ENCODE peak calls at places on chromosomes 4 and X, in ten cellular contexts. W is mucosa of descending colon, P is fibroblast of the aortic adventitia, M is right lobe of liver, Z is DND-41, D is ascending aorta, Y is upper lobe of right lung, F is heart left ventricle, E is left ventricle myocardium inferior, K is IMR-90. X is an unnamed sample.

GRCh38 chr4:157803441-157804168 is 369.2 kb downstream of the GASK1B start:
- DNase-seq in F (no peak), D (no peak), Z (no peak), Y (no peak), P (no peak), K (no peak), W (no peak), E (no peak), M (no peak), X (no peak)

GRCh38 chrX:30513284-30513683 is 64.3 kb downstream of the TASL start:
- DNase-seq in F (no peak), P (peak; percentile 23), D (no peak), E (no peak), Y (no peak), W (no peak), M (no peak), K (no peak), Z (no peak), X (peak; percentile 7)

GRCh38 chr4:40192286-40193017 is 4.4 kb upstream of the RHOH start:
- DNase-seq in M (no peak), Y (no peak), F (no peak), W (no peak), Z (peak; percentile 53), E (no peak), D (no peak), P (no peak), K (no peak), X (no peak)

GRCh38 chrX:107429090-107429489 is 20.4 kb upstream of the FRMPD3 start:
- DNase-seq in Y (peak; percentile 64), K (peak; percentile 3), F (no peak), Z (peak; percentile 12), E (no peak), D (no peak), W (no peak), P (peak; percentile 28), M (peak; percentile 46), X (no peak)

GRCh38 chr4:6472008-6472386 is 417 bp downstream of the PPP2R2C start:
- DNase-seq in M (peak; percentile 34), P (no peak), W (no peak), F (no peak), E (no peak), D (peak; percentile 43), Y (no peak), Z (no peak), K (no peak), X (no peak)

GRCh38 chr4:4758708-4759107 is 100.8 kb upstream of the MSX1 start:
- DNase-seq in K (no peak), Z (no peak), Y (no peak), F (no peak), W (no peak), P (no peak), M (no peak), D (no peak), E (no peak), X (no peak)

GRCh38 chrX:118418811-118419251 is 72.9 kb downstream of the WDR44 start:
- DNase-seq in D (no peak), W (peak; percentile 23), Z (no peak), K (no peak), M (peak; percentile 46), E (no peak), F (no peak), Y (no peak), P (no peak), X (no peak)

GRCh38 chrX:120309873-120310730 is 1.2 kb downstream of the TMEM255A start:
- DNase-seq in M (no peak), W (peak; percentile 25), E (no peak), Z (no peak), K (no peak), P (peak; percentile 16), F (peak; percentile 18), D (no peak), Y (no peak), X (no peak)

GRCh38 chr4:33160126-33160525 is 2440.0 kb downstream of the PCDH7 start:
- DNase-seq in Y (no peak), Z (no peak), D (no peak), P (peak; percentile 59), F (no peak), E (no peak), M (peak; percentile 62), K (peak; percentile 1), W (no peak), X (peak; percentile 4)

GRCh38 chrX:7146703-7147430 is 645 bp upstream of the STS start:
- DNase-seq in W (no peak), Y (no peak), Z (peak; percentile 34), D (peak; percentile 65), K (no peak), F (no peak), E (no peak), M (peak; percentile 45), P (peak; percentile 44), X (no peak)

GRCh38 chrX:38654302-38654701 is 93.0 kb downstream of the TSPAN7 start:
- DNase-seq in F (no peak), Z (peak; percentile 4), M (no peak), K (peak; percentile 14), E (no peak), W (no peak), P (peak; percentile 46), D (no peak), Y (no peak), X (peak; percentile 61)

GRCh38 chr4:167779864-167780263 is 312.5 kb upstream of the ANXA10 start:
- DNase-seq in E (no peak), M (no peak), Z (no peak), P (peak; percentile 22), W (no peak), F (no peak), K (no peak), Y (no peak), D (no peak), X (no peak)

GRCh38 chrX:103629295-103630170 is 758 bp downstream of the TCEAL1 start:
- DNase-seq in W (peak; percentile 74), P (peak; percentile 65), Y (peak; percentile 81), E (peak; percentile 62), D (peak; percentile 80), K (peak; percentile 67), M (peak; percentile 62), Z (peak; percentile 52), F (peak; percentile 70), X (no peak)

GRCh38 chr4:120062663-120063195 is 3.9 kb downstream of the MAD2L1 start:
- DNase-seq in W (no peak), Y (no peak), F (no peak), E (no peak), M (no peak), D (no peak), Z (no peak), P (no peak), K (peak; percentile 53), X (no peak)

GRCh38 chr4:120066182-120066524 is 495 bp downstream of the MAD2L1 start:
- DNase-seq in M (no peak), E (no peak), F (no peak), W (no peak), D (no peak), Z (peak; percentile 78), K (no peak), Y (no peak), P (no peak), X (peak; percentile 81)

GRCh38 chr4:120070191-120070590 is 3.5 kb upstream of the MAD2L1 start:
- DNase-seq in F (no peak), Y (no peak), W (no peak), D (no peak), E (no peak), Z (no peak), P (peak; percentile 46), M (no peak), K (peak; percentile 54), X (no peak)

GRCh38 chr4:120066525-120067333 is at the start of gene MAD2L1:
- DNase-seq in P (peak; percentile 98), D (peak; percentile 99), W (peak; percentile 99), F (peak; percentile 99), Z (peak; percentile 98), M (peak; percentile 99), Y (peak; percentile 100), E (peak; percentile 99), K (peak; percentile 98), X (peak; percentile 97)

GRCh38 chr4:120064887-120065286 is 1.8 kb downstream of the MAD2L1 start:
- DNase-seq in E (no peak), M (no peak), F (no peak), W (no peak), K (no peak), Y (no peak), D (no peak), P (no peak), Z (no peak), X (no peak)
- H3K4me3 ChIP-seq in E (no peak overlapping the region), M (no peak overlapping the region), F (no peak overlapping the region), W (no peak overlapping the region), K (no peak overlapping the region), Y (no peak overlapping the region), D (no peak overlapping the region), P (no peak overlapping the region), Z (peak overlapping the region; percentile 73), X (peak overlapping the region; percentile 67)

GRCh38 chrX:1534321-1535168 is 2.4 kb downstream of the P2RY8 start:
- DNase-seq in E (no peak), F (no peak), P (no peak), K (no peak), M (peak; percentile 44), Y (peak; percentile 60), W (no peak), Z (peak; percentile 58), D (peak; percentile 60), X (no peak)
- H3K4me3 ChIP-seq in E (peak overlapping the region; percentile 30), F (no peak overlapping the region), P (no peak overlapping the region), K (no peak overlapping the region), M (no peak overlapping the region), Y (peak overlapping the region; percentile 35), W (no peak overlapping the region), Z (peak overlapping the region; percentile 99), D (no peak overlapping the region), X (peak overlapping the region; percentile 98)

GRCh38 chr4:101068115-101068514 is 279.2 kb downstream of the PPP3CA start:
- DNase-seq in K (no peak), W (no peak), M (no peak), Z (no peak), E (no peak), D (no peak), Y (no peak), F (no peak), P (no peak), X (no peak)
- H3K4me3 ChIP-seq in K (no peak overlapping the region), W (no peak overlapping the region), M (no peak overlapping the region), Z (no peak overlapping the region), E (no peak overlapping the region), D (no peak overlapping the region), Y (no peak overlapping the region), F (no peak overlapping the region), P (no peak overlapping the region), X (no peak overlapping the region)

DNA sequence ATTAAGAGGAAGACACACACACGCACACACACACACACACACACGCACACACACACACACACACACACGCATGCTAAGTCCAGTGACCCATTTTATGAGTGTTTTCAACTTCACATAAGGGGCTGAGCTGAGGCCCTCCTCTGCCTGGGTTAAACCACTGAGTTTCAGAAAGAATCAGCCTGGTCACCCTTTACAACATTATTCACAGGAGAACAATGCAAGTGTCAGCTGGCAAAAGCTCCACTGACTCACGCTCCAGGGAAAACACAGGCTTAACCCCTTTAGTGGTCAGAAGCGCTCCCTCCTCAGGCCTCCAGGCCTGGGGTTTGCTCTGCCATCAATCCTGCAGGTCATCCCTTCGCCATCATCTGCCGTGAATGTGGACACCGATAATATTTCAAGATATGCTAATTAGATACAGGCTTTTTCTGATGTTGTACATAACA is 46.9 kb downstream of the ACOX3 start:
- DNase-seq in P (peak; percentile 98), Y (no peak), W (no peak), M (no peak), E (peak; percentile 61), F (peak; percentile 51), Z (no peak), D (peak; percentile 91), K (peak; percentile 97), X (no peak)
- H3K4me3 ChIP-seq in P (no peak overlapping the region), Y (no peak overlapping the region), W (no peak overlapping the region), M (no peak overlapping the region), E (peak overlapping the region; percentile 17), F (no peak overlapping the region), Z (no peak overlapping the region), D (no peak overlapping the region), K (no peak overlapping the region), X (no peak overlapping the region)